ENCODE peak calls at places on chromosomes 13 and 19, in nine cellular contexts. G, A, C, W, Y, D, Z, J and Q are unnamed samples.

GRCh38 chr19:32233885-32234284 is 111.5 kb upstream of the ZNF507 start:
- DNase-seq in C (no peak), J (no peak), A (no peak), Y (no peak), D (no peak), Z (no peak), W (no peak), G (no peak), Q (no peak)

GRCh38 chr13:69947577-69947976 is 160.0 kb upstream of the ATXN8OS start:
- DNase-seq in J (no peak), D (no peak), Z (no peak), W (no peak), G (no peak), Y (no peak), C (no peak), A (no peak), Q (no peak)

GRCh38 chr19:41933693-41934426 is 5.6 kb upstream of the ERFL start:
- DNase-seq in W (no peak), A (no peak), Z (no peak), G (no peak), C (no peak), Y (no peak), D (no peak), J (peak), Q (no peak)

GRCh38 chr19:27774827-27775226 is 1438.1 kb downstream of the UQCRFS1 start:
- DNase-seq in W (no peak), A (no peak), Y (no peak), Z (no peak), G (no peak), J (peak), C (no peak), D (no peak), Q (no peak)

GRCh38 chr13:98749501-98749900 is 3.0 kb downstream of the SLC15A1 start:
- DNase-seq in J (no peak), D (no peak), A (no peak), C (peak), Z (peak), W (no peak), Y (no peak), G (no peak), Q (no peak)

GRCh38 chr13:112069727-112070300 is 2.9 kb downstream of the SOX1 start:
- DNase-seq in C (no peak), Z (no peak), D (no peak), Y (no peak), W (no peak), A (no peak), J (no peak), G (no peak), Q (no peak)

GRCh38 chr19:35223856-35224505 is 4.6 kb downstream of the FAM187B start:
- DNase-seq in C (peak), G (no peak), W (no peak), A (no peak), D (no peak), Z (peak), J (no peak), Y (no peak), Q (peak)

GRCh38 chr13:35887028-35887666 is 244.0 kb downstream of the DCLK1 start:
- DNase-seq in D (no peak), A (no peak), W (no peak), G (no peak), C (no peak), J (no peak), Y (no peak), Z (no peak), Q (no peak)

GRCh38 chr13:105097501-105097900 is 1438.0 kb downstream of the EFNB2 start:
- DNase-seq in C (no peak), G (no peak), Y (no peak), D (no peak), A (no peak), W (no peak), J (no peak), Z (no peak), Q (no peak)

GRCh38 chr19:56351208-56351607 is 36.6 kb upstream of the ZSCAN5A start:
- DNase-seq in W (no peak), G (no peak), Y (no peak), Z (no peak), D (no peak), J (no peak), C (no peak), A (no peak), Q (no peak)

GRCh38 chr13:79466852-79467251 is 14.1 kb upstream of the NDFIP2 start:
- DNase-seq in W (no peak), D (no peak), Z (no peak), J (no peak), A (no peak), Y (no peak), G (no peak), C (no peak), Q (no peak)

GRCh38 chr13:107770541-107770940 is 444.8 kb downstream of the LIG4 start:
- DNase-seq in Z (no peak), J (no peak), G (no peak), Y (no peak), D (no peak), A (no peak), W (no peak), C (no peak), Q (no peak)

GRCh38 chr13:44311011-44311481 is 62.6 kb upstream of the SERP2 start:
- DNase-seq in G (peak), Z (no peak), D (no peak), Y (peak), J (no peak), W (no peak), A (no peak), C (no peak), Q (peak)

GRCh38 chr13:43688230-43688907 is 98.4 kb downstream of the ENOX1 start:
- DNase-seq in A (no peak), J (no peak), Z (no peak), G (no peak), W (no peak), C (no peak), D (no peak), Y (no peak), Q (no peak)

GRCh38 chr19:18743281-18743825 is 47.8 kb downstream of the COMP start:
- DNase-seq in D (no peak), G (no peak), J (no peak), C (no peak), Y (no peak), A (peak), Z (no peak), W (no peak), Q (no peak)

GRCh38 chr19:7654401-7654800 is 14.4 kb upstream of the RETN start:
- DNase-seq in Y (no peak), A (no peak), J (no peak), Z (no peak), G (no peak), C (no peak), W (no peak), D (no peak), Q (no peak)

GRCh38 chr13:106152047-106152446 is 383.4 kb downstream of the EFNB2 start:
- DNase-seq in G (no peak), J (no peak), W (no peak), C (no peak), Y (no peak), D (no peak), Z (no peak), A (no peak), Q (no peak)

GRCh38 chr13:27018230-27018875 is 153.3 kb downstream of the USP12 start:
- DNase-seq in D (no peak), Y (peak), W (peak), G (no peak), J (peak), Z (no peak), C (no peak), A (no peak), Q (no peak)

GRCh38 chr19:34577531-34578101 is 96.1 kb downstream of the WTIP start:
- DNase-seq in G (no peak), A (no peak), D (no peak), Z (no peak), Y (no peak), J (no peak), C (no peak), W (no peak), Q (peak)

GRCh38 chr13:95893861-95894260 is 159.3 kb downstream of the UGGT2 start:
- DNase-seq in Y (no peak), A (no peak), J (no peak), D (no peak), W (no peak), G (no peak), C (no peak), Z (no peak), Q (no peak)

GRCh38 chr13:92842145-92842544 is 384.5 kb upstream of the GPC6 start:
- DNase-seq in D (no peak), A (no peak), J (no peak), C (peak), Z (peak), W (peak), G (no peak), Y (peak), Q (no peak)

GRCh38 chr13:45401306-45401705 is 16.9 kb downstream of the SLC25A30 start:
- DNase-seq in C (no peak), W (no peak), A (no peak), J (no peak), D (no peak), G (no peak), Y (peak), Z (no peak), Q (no peak)

GRCh38 chr19:4115050-4115817 is 8.7 kb downstream of the MAP2K2 start:
- DNase-seq in J (no peak), Z (no peak), W (no peak), Y (no peak), A (peak), C (no peak), G (no peak), D (no peak), Q (no peak)

GRCh38 chr19:4676955-4677731 is 7.0 kb upstream of the MYDGF start:
- DNase-seq in W (no peak), D (no peak), G (no peak), C (no peak), Z (peak), Y (no peak), J (no peak), A (no peak), Q (no peak)

GRCh38 chr13:19606152-19606551 is 27.3 kb upstream of the MPHOSPH8 start:
- DNase-seq in Y (no peak), J (no peak), W (peak), Z (no peak), D (no peak), A (no peak), G (no peak), C (no peak), Q (no peak)

GRCh38 chr13:23652909-23653726 is 82.9 kb downstream of the TNFRSF19 start:
- DNase-seq in C (no peak), J (no peak), W (no peak), Y (no peak), Z (no peak), D (no peak), A (no peak), G (no peak), Q (no peak)

GRCh38 chr19:41426952-41427646 is at the start of gene B3GNT8:
- DNase-seq in A (peak), G (peak), C (no peak), J (no peak), Y (peak), Z (peak), D (no peak), W (no peak), Q (no peak)

GRCh38 chr19:7258042-7258839 is 36.0 kb downstream of the INSR start:
- DNase-seq in C (no peak), Y (no peak), Z (no peak), A (no peak), W (no peak), D (no peak), J (no peak), G (no peak), Q (no peak)

GRCh38 chr13:60078226-60078625 is 85.5 kb downstream of the DIAPH3 start:
- DNase-seq in W (no peak), C (no peak), Y (no peak), G (no peak), Z (no peak), A (no peak), D (no peak), J (no peak), Q (no peak)

GRCh38 chr13:42039457-42039945 is 8.9 kb upstream of the DGKH start:
- DNase-seq in C (no peak), A (no peak), G (no peak), W (no peak), J (peak), Y (peak), D (no peak), Z (no peak), Q (no peak)

GRCh38 chr19:22604571-22605274 is 29.4 kb upstream of the ZNF492 start:
- DNase-seq in G (no peak), Z (no peak), D (no peak), J (no peak), A (no peak), W (no peak), Y (peak), C (no peak), Q (peak)